ENCODE peak calls at places on chromosomes 5 and 9, in six cellular contexts. F is H9, P is A172, A is NCI-H524, I is T-helper 1 cell, B is PC-3. N is an unnamed sample.

GRCh38 chr9:698276-698675 is 143.2 kb upstream of the DMRT1 start:
- DNase-seq in P (peak), A (no peak), F (no peak), I (no peak), B (peak), N (no peak)

GRCh38 chr5:133817456-133817855 is 151.0 kb downstream of the C5orf15 start:
- DNase-seq in I (no peak), F (no peak), A (no peak), B (no peak), P (no peak), N (no peak)

GRCh38 chr5:14071433-14071832 is 71.7 kb upstream of the TRIO start:
- DNase-seq in F (no peak), I (no peak), B (peak), P (no peak), A (no peak), N (no peak)

GRCh38 chr5:17151686-17152085 is 65.7 kb upstream of the BASP1 start:
- DNase-seq in F (peak), P (no peak), B (no peak), I (no peak), A (no peak), N (no peak)

GRCh38 chr5:148394587-148395019 is 10.8 kb downstream of the FBXO38 start:
- DNase-seq in P (no peak), I (no peak), B (no peak), A (no peak), F (no peak), N (no peak)

GRCh38 chr9:132268725-132269352 is 85.9 kb downstream of the SETX start:
- DNase-seq in F (peak), B (peak), I (peak), A (peak), P (peak), N (peak)

GRCh38 chr9:17600962-17601593 is 22.2 kb downstream of the SH3GL2 start:
- DNase-seq in P (peak), I (no peak), F (no peak), B (peak), A (no peak), N (no peak)

GRCh38 chr5:979100-979817 is 29.3 kb upstream of the NKD2 start:
- DNase-seq in A (no peak), F (no peak), I (no peak), P (no peak), B (no peak), N (no peak)

GRCh38 chr5:142699105-142699720 is 13.3 kb upstream of the FGF1 start:
- DNase-seq in P (peak), A (peak), F (peak), I (peak), B (peak), N (peak)

GRCh38 chr5:72816297-72817075 is at the start of gene TNPO1:
- DNase-seq in I (peak), B (peak), P (peak), F (peak), A (peak), N (no peak)

GRCh38 chr9:132647355-132647754 is 22.4 kb downstream of the DDX31 start:
- DNase-seq in F (no peak), B (peak), I (no peak), A (no peak), P (peak), N (no peak)

GRCh38 chr5:53416144-53416730 is 64.2 kb upstream of the FST start:
- DNase-seq in P (no peak), F (no peak), B (no peak), A (no peak), I (no peak), N (no peak)

GRCh38 chr9:72753261-72753893 is 199.5 kb downstream of the ALDH1A1 start:
- DNase-seq in A (no peak), P (peak), B (peak), F (no peak), I (no peak), N (no peak)

GRCh38 chr5:80963521-80963895 is 3.3 kb downstream of the RASGRF2 start:
- DNase-seq in B (no peak), A (no peak), I (no peak), F (no peak), P (peak), N (no peak)

GRCh38 chr5:144332265-144332664 is 161.6 kb downstream of the KCTD16 start:
- DNase-seq in I (no peak), P (peak), F (peak), B (peak), A (no peak), N (no peak)

N was measured in AML-193.